ENCODE peak calls at places on chromosomes 5 and 9, in five cellular contexts. N is H1, Z is GM12891, R is HepG2, L is GM12878. I is an unnamed sample.

GRCh38 chr9:97682242-97682641 is 14.9 kb downstream of the XPA start:
- DNase-seq in N (no peak), Z (no peak), R (no peak), L (no peak), I (no peak)

GRCh38 chr9:2181794-2182193 is 166.6 kb downstream of the SMARCA2 start:
- DNase-seq in N (peak; percentile 80), Z (no peak), R (no peak), L (no peak), I (no peak)

GRCh38 chr9:36818242-36818938 is 215.7 kb downstream of the PAX5 start:
- DNase-seq in N (no peak), Z (no peak), R (no peak), L (no peak), I (no peak)

GRCh38 chr5:79464695-79465332 is 49.1 kb downstream of the HOMER1 start:
- DNase-seq in N (no peak), Z (peak; percentile 15), R (no peak), L (no peak), I (peak; percentile 4)

GRCh38 chr9:108386859-108387384 is 468.9 kb downstream of the ACTL7B start:
- DNase-seq in N (no peak), Z (no peak), R (no peak), L (no peak), I (no peak)

GRCh38 chr9:38346811-38347735 is 45.4 kb upstream of the ALDH1B1 start:
- DNase-seq in N (peak; percentile 51), Z (no peak), R (no peak), L (no peak), I (no peak)

GRCh38 chr5:168172718-168173045 is 118.8 kb upstream of the WWC1 start:
- DNase-seq in N (no peak), Z (no peak), R (no peak), L (no peak), I (no peak)

GRCh38 chr9:25681270-25681669 is 3.0 kb upstream of the TUSC1 start:
- DNase-seq in N (no peak), Z (no peak), R (no peak), L (no peak), I (no peak)

GRCh38 chr5:138948391-138949222 is 73.5 kb upstream of the LRRTM2 start:
- DNase-seq in N (no peak), Z (no peak), R (no peak), L (no peak), I (no peak)

GRCh38 chr9:4596165-4596922 is 65.8 kb upstream of the PLPP6 start:
- DNase-seq in N (no peak), Z (no peak), R (no peak), L (peak; percentile 5), I (no peak)

GRCh38 chr9:107933042-107933441 is 443.5 kb upstream of the KLF4 start:
- DNase-seq in N (no peak), Z (no peak), R (no peak), L (no peak), I (no peak)

GRCh38 chr9:75181748-75182147 is 93.4 kb downstream of the OSTF1 start:
- DNase-seq in N (no peak), Z (no peak), R (no peak), L (no peak), I (no peak)

GRCh38 chr9:137045294-137046093 is 483 bp downstream of the NPDC1 start:
- DNase-seq in N (peak; percentile 75), Z (no peak), R (no peak), L (no peak), I (no peak)

GRCh38 chr9:115305543-115305942 is 187.6 kb upstream of the TNC start:
- DNase-seq in N (no peak), Z (no peak), R (no peak), L (no peak), I (no peak)

GRCh38 chr9:35651964-35652828 is 1.5 kb upstream of the SIT1 start:
- DNase-seq in N (no peak), Z (no peak), R (peak; percentile 72), L (no peak), I (no peak)

GRCh38 chr9:4042966-4043365 is 256.9 kb downstream of the GLIS3 start:
- DNase-seq in N (no peak), Z (no peak), R (no peak), L (no peak), I (no peak)

GRCh38 chr9:136143215-136144001 is 24.7 kb upstream of the TMEM250 start:
- DNase-seq in N (peak; percentile 86), Z (no peak), R (peak; percentile 31), L (no peak), I (no peak)

GRCh38 chr5:127941646-127942045 is 141.9 kb upstream of the SLC12A2 start:
- DNase-seq in N (no peak), Z (no peak), R (no peak), L (no peak), I (no peak)

GRCh38 chr5:127944125-127944524 is 139.4 kb upstream of the SLC12A2 start:
- DNase-seq in N (no peak), Z (no peak), R (no peak), L (no peak), I (no peak)

GRCh38 chr5:127943061-127943371 is 140.6 kb upstream of the SLC12A2 start:
- DNase-seq in N (no peak), Z (no peak), R (no peak), L (no peak), I (no peak)

GRCh38 chr5:127940854-127941253 is 142.7 kb upstream of the SLC12A2 start:
- DNase-seq in N (no peak), Z (no peak), R (no peak), L (no peak), I (no peak)

DNA sequence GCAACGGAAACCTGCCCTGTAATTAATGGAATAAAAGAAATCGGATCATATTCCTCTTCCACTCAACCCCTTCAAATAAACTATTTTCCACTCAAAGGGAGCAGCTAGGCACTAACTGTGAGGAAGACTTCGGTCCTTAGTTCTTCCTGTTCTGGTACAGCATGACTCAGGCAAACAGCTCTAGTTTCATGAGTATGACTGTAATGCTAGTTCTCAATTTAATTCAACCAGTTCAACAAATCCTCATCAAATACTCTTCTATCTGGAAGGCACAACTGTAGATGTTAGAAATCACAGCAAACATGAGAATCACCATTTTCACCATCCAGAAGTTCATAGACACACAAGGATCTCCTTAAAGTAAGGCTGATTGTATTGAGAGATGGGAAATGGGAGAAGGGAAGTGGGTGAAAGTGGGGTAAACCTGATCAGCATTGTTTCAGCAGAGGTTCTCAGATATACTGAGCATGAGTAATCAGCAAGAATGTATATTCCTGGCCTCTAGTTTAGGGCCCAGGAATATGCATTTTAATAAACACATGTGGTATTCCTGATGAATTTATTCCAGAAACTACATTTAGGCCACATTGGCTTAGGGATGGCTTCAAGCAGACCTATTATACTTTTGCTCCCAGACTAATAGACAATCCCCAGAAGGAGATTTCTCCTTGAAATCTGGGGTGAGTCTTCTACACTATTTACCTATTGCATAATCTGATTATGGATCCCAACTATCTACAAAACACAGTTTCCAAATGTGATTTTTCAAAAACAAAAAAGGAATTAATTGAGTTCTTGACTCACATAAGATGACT is 141.1 kb upstream of the SLC12A2 start:
- DNase-seq in N (no peak), Z (no peak), R (no peak), L (no peak), I (no peak)
- TF ChIP-seq TAF1 in N (no peak), Z (no peak), R (no peak), L (no peak), I (no peak)

DNA sequence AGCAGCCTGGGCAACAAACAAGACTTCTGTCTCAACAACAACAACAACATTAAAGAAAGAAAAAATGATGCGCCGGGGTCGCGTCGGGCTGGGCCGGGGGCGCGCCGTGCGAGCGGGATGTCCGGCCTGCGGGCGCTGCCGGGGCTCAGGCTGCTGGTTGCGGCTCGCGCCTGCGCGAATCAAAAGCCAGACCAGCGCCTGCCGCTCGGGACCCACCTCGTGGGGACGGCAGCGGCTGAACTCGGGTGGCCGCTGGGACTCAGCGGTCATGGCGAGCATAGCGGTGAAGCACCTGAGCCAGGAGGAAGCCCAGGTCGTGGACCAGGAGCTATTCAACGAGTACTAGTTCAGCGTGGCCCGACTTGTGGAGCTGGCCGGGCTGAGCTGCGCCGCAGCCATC is 11.9 kb upstream of the NHP2 start:
- DNase-seq in N (no peak), Z (no peak), R (no peak), L (no peak), I (no peak)
- TF ChIP-seq POLR2A in N (no peak), Z (no peak), R (no peak), L (no peak), I (no peak)

GRCh38 chr9:13952906-13953305 is 361.0 kb downstream of the NFIB start:
- DNase-seq in N (no peak), Z (no peak), R (no peak), L (no peak), I (no peak)
- TF ChIP-seq TAF1 in N (no peak), Z (no peak), R (no peak), L (no peak), I (no peak)

GRCh38 chr5:50658243-50658642 is 8.2 kb upstream of the PARP8 start:
- DNase-seq in N (no peak), Z (no peak), R (no peak), L (no peak), I (no peak)
- TF ChIP-seq POLR2A in N (no peak), Z (no peak), R (no peak), L (no peak), I (no peak)

GRCh38 chr5:137629646-137630045 is 106.2 kb downstream of the KLHL3 start:
- DNase-seq in N (peak; percentile 58), Z (peak; percentile 52), R (peak; percentile 41), L (peak; percentile 8), I (peak; percentile 32)
- TF ChIP-seq TAF1 in N (no peak), Z (no peak), R (no peak), L (no peak), I (no peak)

DNA sequence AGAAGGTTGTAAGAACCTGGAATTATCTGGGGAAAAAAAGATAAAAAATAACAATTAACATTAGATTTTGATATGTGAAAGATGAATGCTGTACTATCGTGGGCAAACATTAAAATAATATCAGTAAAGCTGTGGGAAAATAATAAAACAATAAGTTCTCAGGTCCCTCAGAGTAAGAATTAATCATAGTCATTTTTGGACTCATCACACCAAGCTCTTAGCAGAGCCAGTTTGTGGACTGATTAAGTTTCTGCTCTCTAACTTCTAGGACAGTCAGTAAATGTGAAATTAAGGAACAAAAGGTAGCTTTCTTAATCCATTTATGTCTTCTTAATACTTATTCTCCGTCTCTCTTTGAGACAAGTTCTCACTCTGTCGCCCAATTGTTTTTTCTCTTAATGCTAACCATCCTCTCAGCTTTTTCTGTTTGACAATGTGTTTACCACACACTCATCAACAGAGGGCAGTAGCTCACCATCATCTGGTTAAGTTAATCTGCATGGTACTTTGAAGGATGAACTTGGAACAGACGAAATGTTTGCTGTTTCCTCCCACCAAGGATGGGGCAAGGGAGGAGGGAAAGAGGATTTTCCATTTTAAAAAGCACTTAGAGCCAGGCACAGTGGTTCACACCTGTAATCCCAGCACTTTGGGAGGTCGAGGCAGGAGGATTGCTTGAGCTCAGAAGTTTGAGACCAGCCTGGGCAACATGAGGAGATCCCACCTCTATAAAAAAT is 5.3 kb upstream of the ACO1 start:
- DNase-seq in N (no peak), Z (no peak), R (peak; percentile 85), L (peak; percentile 44), I (peak; percentile 17)
- TF ChIP-seq POLR2A in N (no peak), Z (no peak), R (no peak), L (no peak), I (no peak)

GRCh38 chr5:126139086-126139485 is 284.1 kb upstream of the GRAMD2B start:
- DNase-seq in N (no peak), Z (no peak), R (no peak), L (no peak), I (no peak)
- TF ChIP-seq TAF1 in N (no peak), Z (no peak), R (no peak), L (no peak), I (no peak)

GRCh38 chr5:128083033-128083810 is at the start of gene SLC12A2:
- DNase-seq in N (peak; percentile 84), Z (peak; percentile 66), R (peak; percentile 68), L (peak; percentile 74), I (peak; percentile 58)
- TF ChIP-seq POLR2A in N (peak; percentile 73), Z (peak; percentile 75), R (peak; percentile 48), L (peak; percentile 90), I (peak; percentile 86)

GRCh38 chr9:83707518-83707767 is 315 bp downstream of the UBQLN1 start:
- DNase-seq in N (no peak), Z (no peak), R (no peak), L (no peak), I (peak; percentile 12)
- TF ChIP-seq TAF1 in N (no peak), Z (no peak), R (no peak), L (no peak), I (no peak)

I was measured in GM12892.